ENCODE peak calls at places on chromosome 3, in nine cellular contexts. S is heart right ventricle, D is tibial artery, R is upper lobe of right lung, T is colonic mucosa, Y is stomach, U is body of pancreas, F is endothelial cell of umbilical vein, G is adrenal gland. V is an unnamed sample. For H3K9me3, the result is how much of the 10 kb centered on the place peaks cover.

GRCh38 chr3:151315136-151315535 is 1.5 kb downstream of the GPR87 start:
- DNase-seq in S (no peak), D (no peak), R (no peak), T (no peak), Y (no peak), U (no peak), F (no peak), G (no peak), V (no peak)

GRCh38 chr3:133574260-133574881 is 885 bp downstream of the CDV3 start:
- DNase-seq in S (peak), D (peak), R (peak), T (peak), Y (peak), U (peak), F (peak), G (peak), V (peak)

GRCh38 chr3:115697263-115698053 is 74.1 kb downstream of the GAP43 start:
- DNase-seq in S (no peak), D (no peak), R (no peak), T (no peak), Y (no peak), U (no peak), F (no peak), G (peak), V (no peak)

GRCh38 chr3:45994661-45995369 is 809 bp downstream of the FYCO1 start:
- DNase-seq in S (peak), D (no peak), R (no peak), T (peak), Y (no peak), U (peak), F (no peak), G (peak), V (no peak)

GRCh38 chr3:63895422-63896189 is 16.6 kb downstream of the SCAANT1 start:
- DNase-seq in S (no peak), D (no peak), R (no peak), T (no peak), Y (no peak), U (no peak), F (no peak), G (no peak), V (no peak)

GRCh38 chr3:112781611-112782010 is 65.1 kb downstream of the CD200R1L start:
- DNase-seq in S (no peak), D (no peak), R (no peak), T (no peak), Y (no peak), U (no peak), F (no peak), G (no peak), V (no peak)

GRCh38 chr3:100001514-100002270 is 112.6 kb downstream of the FILIP1L start:
- DNase-seq in S (no peak), D (no peak), R (no peak), T (no peak), Y (no peak), U (peak), F (no peak), G (no peak), V (no peak)

GRCh38 chr3:22007376-22007775 is 256.4 kb upstream of the ZNF385D start:
- DNase-seq in S (no peak), D (no peak), R (no peak), T (no peak), Y (no peak), U (no peak), F (no peak), G (no peak), V (no peak)

GRCh38 chr3:184300377-184300717 is 1.3 kb downstream of the PSMD2 start:
- DNase-seq in S (no peak), D (no peak), R (no peak), T (no peak), Y (no peak), U (no peak), F (peak), G (no peak), V (no peak)

GRCh38 chr3:42980909-42981308 is 1.8 kb downstream of the GASK1A start:
- DNase-seq in S (no peak), D (peak), R (no peak), T (no peak), Y (no peak), U (no peak), F (no peak), G (no peak), V (no peak)

GRCh38 chr3:18189651-18190050 is 235.5 kb downstream of the SATB1 start:
- DNase-seq in S (no peak), D (no peak), R (no peak), T (no peak), Y (no peak), U (peak), F (no peak), G (no peak), V (peak)

GRCh38 chr3:195164573-195165263 is 106.2 kb downstream of the XXYLT1 start:
- DNase-seq in S (no peak), D (no peak), R (no peak), T (no peak), Y (no peak), U (no peak), F (peak), G (no peak), V (no peak)

GRCh38 chr3:104825116-104825515 is 541.6 kb upstream of the ALCAM start:
- DNase-seq in S (no peak), D (no peak), R (no peak), T (no peak), Y (no peak), U (no peak), F (no peak), G (no peak), V (no peak)

GRCh38 chr3:32873491-32874130 is 55.8 kb downstream of the TRIM71 start:
- DNase-seq in S (no peak), D (no peak), R (peak), T (no peak), Y (peak), U (peak), F (no peak), G (no peak), V (no peak)

GRCh38 chr3:100042144-100042543 is 72.2 kb downstream of the FILIP1L start:
- DNase-seq in S (no peak), D (no peak), R (no peak), T (no peak), Y (no peak), U (no peak), F (peak), G (peak), V (no peak)

GRCh38 chr3:148710665-148711064 is 13.0 kb downstream of the AGTR1 start:
- DNase-seq in S (no peak), D (no peak), R (no peak), T (no peak), Y (no peak), U (no peak), F (no peak), G (no peak), V (no peak)

GRCh38 chr3:12405432-12406272 is 78.6 kb upstream of the TSEN2 start:
- DNase-seq in S (peak), D (peak), R (peak), T (peak), Y (peak), U (peak), F (peak), G (peak), V (no peak)

GRCh38 chr3:50483374-50483773 is 20.1 kb downstream of the CACNA2D2 start:
- DNase-seq in S (no peak), D (no peak), R (no peak), T (no peak), Y (no peak), U (no peak), F (no peak), G (no peak), V (no peak)

GRCh38 chr3:194876403-194877165 is 190.9 kb downstream of the FAM43A start:
- DNase-seq in S (no peak), D (no peak), R (no peak), T (no peak), Y (no peak), U (no peak), F (no peak), G (no peak), V (no peak)

GRCh38 chr3:115792206-115792955 is 169.1 kb downstream of the GAP43 start:
- DNase-seq in S (no peak), D (no peak), R (no peak), T (no peak), Y (no peak), U (no peak), F (no peak), G (no peak), V (no peak)

GRCh38 chr3:178263236-178263916 is 272.9 kb upstream of the KCNMB2 start:
- DNase-seq in S (no peak), D (no peak), R (no peak), T (no peak), Y (no peak), U (no peak), F (peak), G (no peak), V (peak)

GRCh38 chr3:169303660-169304059 is 359.9 kb downstream of the MECOM start:
- DNase-seq in S (no peak), D (no peak), R (no peak), T (no peak), Y (no peak), U (no peak), F (no peak), G (no peak), V (no peak)

GRCh38 chr3:44721231-44722102 is 8.0 kb upstream of the ZNF501 start:
- DNase-seq in S (no peak), D (no peak), R (no peak), T (no peak), Y (no peak), U (no peak), F (no peak), G (no peak), V (peak)

GRCh38 chr3:44722103-44722401 is 7.4 kb upstream of the ZNF501 start:
- DNase-seq in S (no peak), D (no peak), R (no peak), T (no peak), Y (no peak), U (no peak), F (no peak), G (no peak), V (no peak)
- H3K4me3 ChIP-seq in S (no peak), D (no peak), R (no peak), T (no peak), Y (no peak), U (no peak), F (no peak), G (no peak), V (no peak)

DNA sequence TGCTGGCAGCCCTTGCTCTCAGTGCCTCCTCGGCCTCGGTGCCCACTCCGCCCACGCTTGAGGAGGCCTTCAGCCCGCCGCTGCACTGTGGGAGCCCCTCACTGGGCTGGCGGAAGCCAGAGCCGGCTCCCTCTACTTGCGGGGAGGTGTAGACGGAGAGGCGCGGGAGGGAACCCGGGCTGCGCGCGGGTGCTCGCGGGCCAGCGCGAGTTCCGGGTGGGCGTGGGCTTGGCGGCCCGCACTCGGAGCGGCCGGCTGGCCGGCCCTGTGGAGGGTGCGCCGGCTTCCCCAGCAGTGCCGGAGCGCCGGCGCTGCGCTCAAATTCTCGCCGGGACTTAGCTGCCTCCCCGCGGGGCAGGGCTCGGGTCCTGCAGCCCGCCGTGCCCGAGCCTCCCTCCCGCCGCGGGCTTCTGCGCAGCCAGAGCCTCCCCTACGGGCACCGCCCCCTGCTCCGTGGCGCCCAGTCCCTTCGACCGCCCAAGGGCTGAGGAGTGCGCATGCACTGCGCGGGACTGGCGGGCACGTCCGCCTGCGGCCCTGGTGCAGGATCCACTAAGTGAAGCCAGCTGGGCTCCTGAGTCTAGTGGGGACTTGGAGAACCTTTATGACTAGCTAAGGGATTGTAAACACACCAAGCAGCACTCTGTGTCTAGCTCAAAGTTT is 231.5 kb downstream of the EFHB start:
- DNase-seq in S (no peak), D (no peak), R (peak), T (peak), Y (no peak), U (peak), F (no peak), G (no peak), V (peak)
- H3K9me3 ChIP-seq in S (under half), D (under half), R (under half), T (under half), Y (under half), U (under half), F (under half), G (under half), V (under half)

DNA sequence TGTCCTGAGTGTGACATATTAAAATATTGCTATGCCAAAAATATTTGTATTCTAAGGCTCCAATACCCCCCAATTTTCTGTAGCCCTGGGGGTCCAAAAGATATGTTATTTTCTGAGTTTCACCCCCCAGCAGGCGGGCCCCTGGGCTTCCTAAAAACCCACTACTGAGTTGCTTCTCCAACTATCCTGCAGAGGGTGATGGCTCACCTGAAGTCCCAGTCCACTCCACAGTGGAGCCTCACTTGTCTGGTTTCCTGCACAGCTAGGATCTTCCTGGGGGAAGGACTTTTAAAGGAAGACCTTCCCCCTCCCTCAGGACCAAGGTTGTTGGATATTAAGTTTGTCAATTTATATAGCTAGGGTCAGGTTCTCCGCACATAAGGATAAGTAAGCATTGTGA is 1181.4 kb downstream of the ROBO2 start:
- DNase-seq in S (no peak), D (no peak), R (no peak), T (no peak), Y (no peak), U (no peak), F (no peak), G (no peak), V (no peak)
- TF ChIP-seq CTCF in S (no peak), D (no peak), R (no peak), T (no peak), Y (no peak), U (no peak), F (no peak), G (no peak), V (no peak)

GRCh38 chr3:55489804-55490132 is 2.7 kb upstream of the WNT5A start:
- DNase-seq in S (no peak), D (no peak), R (peak), T (peak), Y (no peak), U (peak), F (no peak), G (no peak), V (no peak)
- H3K4me3 ChIP-seq in S (no peak), D (no peak), R (peak), T (no peak), Y (no peak), U (no peak), F (no peak), G (no peak), V (peak)

DNA sequence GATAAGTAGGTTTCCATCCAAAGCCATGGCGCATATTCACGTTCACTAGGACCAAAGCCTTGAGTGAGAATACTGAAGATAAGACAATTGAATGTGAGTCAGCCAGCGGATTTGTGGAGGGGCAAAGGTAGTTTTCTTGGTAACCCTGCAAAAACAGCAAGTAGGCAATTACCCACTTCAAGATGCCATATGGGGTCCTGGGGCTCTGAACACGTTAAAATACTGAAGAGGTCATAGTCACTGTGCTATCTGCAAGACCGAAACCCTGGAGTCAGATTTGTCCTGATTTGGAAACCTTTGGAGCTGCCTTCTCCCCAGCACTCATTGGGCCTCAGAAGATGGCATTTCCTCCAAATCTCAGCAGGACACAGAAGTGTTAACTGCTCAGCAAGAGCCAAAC is 646.9 kb upstream of the LMCD1 start:
- DNase-seq in S (no peak), D (no peak), R (no peak), T (no peak), Y (no peak), U (no peak), F (no peak), G (no peak), V (no peak)
- H3K9me3 ChIP-seq in S (under half), D (under half), R (under half), T (under half), Y (under half), U (under half), F (under half), G (under half), V (under half)

DNA sequence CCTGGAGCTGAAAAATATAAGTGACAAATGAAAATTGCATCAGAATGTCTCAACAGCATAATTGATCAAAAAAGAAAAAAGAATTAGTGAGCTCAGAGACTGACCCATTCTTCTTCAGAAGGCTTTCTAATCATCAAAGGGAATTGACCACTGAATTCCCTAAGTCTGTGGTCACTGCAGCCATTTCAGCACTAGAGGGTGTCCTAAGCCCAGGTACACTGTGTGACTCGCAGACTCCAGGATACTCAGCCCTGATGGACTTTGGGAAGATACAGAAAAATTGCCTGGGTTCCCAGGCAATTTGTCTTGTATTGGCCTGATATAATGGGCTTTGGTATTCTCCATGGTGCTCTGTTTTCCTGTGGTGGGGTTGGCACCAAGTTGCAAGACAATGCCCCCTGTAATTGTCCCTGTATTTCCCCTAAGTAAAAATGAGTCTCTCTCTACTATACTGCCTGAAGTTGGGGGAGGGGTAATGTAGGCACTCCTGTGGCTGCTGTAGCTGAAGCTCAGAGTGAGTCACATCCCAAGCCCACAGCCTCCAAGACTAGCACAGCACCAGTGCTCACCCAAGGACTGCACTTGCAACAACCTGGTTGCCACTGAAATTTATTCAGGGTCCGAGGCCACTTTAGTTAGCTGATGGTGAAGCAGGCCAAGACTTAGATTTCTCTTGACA is 256.0 kb upstream of the STAC start:
- DNase-seq in S (no peak), D (no peak), R (no peak), T (no peak), Y (no peak), U (peak), F (no peak), G (peak), V (peak)
- TF ChIP-seq CTCF in S (peak), D (no peak), R (peak), T (no peak), Y (no peak), U (peak), F (peak), G (peak), V (peak)

GRCh38 chr3:5709704-5710103 is 522.2 kb downstream of the EDEM1 start:
- DNase-seq in S (no peak), D (no peak), R (no peak), T (no peak), Y (no peak), U (no peak), F (no peak), G (no peak), V (no peak)
- H3K4me3 ChIP-seq in S (no peak), D (no peak), R (no peak), T (no peak), Y (no peak), U (no peak), F (no peak), G (no peak), V (no peak)

GRCh38 chr3:58824777-58825176 is 158.2 kb upstream of the FAM3D start:
- DNase-seq in S (no peak), D (no peak), R (no peak), T (no peak), Y (no peak), U (no peak), F (no peak), G (no peak), V (no peak)
- H3K9me3 ChIP-seq in S (under half), D (under half), R (under half), T (under half), Y (under half), U (under half), F (under half), G (under half), V (under half)

V was measured in cardiac muscle cell.